ENCODE peak calls at places on chromosomes 6 and 20, in ten cellular contexts. L is choroid plexus epithelial cell; N is pancreas; Q is CD8-positive, alpha-beta memory T cell; Z is Caco-2; C is effector memory CD4-positive, alpha-beta T cell; A is prostate gland; J is AG04449; G is cardiac fibroblast; P is fibroblast of pulmonary artery. X is an unnamed sample.
A peak's percentile ranks its signal among the peaks of the same experiment; 100 is the strongest.

GRCh38 chr6:73579389-73579788 is 58.6 kb upstream of the EEF1A1 start:
- DNase-seq in Q (no peak), J (no peak), C (no peak), L (no peak), G (no peak), P (no peak), N (no peak), Z (no peak), A (no peak), X (no peak)

GRCh38 chr20:3614509-3614908 is 48.7 kb downstream of the GFRA4 start:
- DNase-seq in N (no peak), A (no peak), Z (no peak), J (no peak), C (no peak), G (no peak), L (peak; percentile 10), P (no peak), Q (no peak), X (no peak)

GRCh38 chr20:62356143-62356947 is 10.8 kb downstream of the LAMA5 start:
- DNase-seq in G (peak; percentile 41), P (no peak), Q (no peak), L (no peak), A (no peak), C (no peak), J (no peak), N (peak; percentile 32), Z (no peak), X (no peak)

GRCh38 chr6:155093430-155093829 is 98.3 kb downstream of the TIAM2 start:
- DNase-seq in L (peak; percentile 35), A (no peak), Q (no peak), P (no peak), J (no peak), N (no peak), C (peak; percentile 3), G (peak; percentile 30), Z (no peak), X (peak; percentile 22)

GRCh38 chr20:20466341-20466879 is 98.5 kb downstream of the INSM1 start:
- DNase-seq in Z (no peak), N (no peak), G (peak; percentile 95), C (no peak), Q (no peak), P (peak; percentile 76), L (peak; percentile 81), J (peak; percentile 41), A (no peak), X (no peak)

GRCh38 chr20:41154436-41155176 is 17.3 kb downstream of the PLCG1 start:
- DNase-seq in A (no peak), L (no peak), Z (no peak), P (no peak), G (no peak), J (no peak), N (no peak), Q (no peak), C (no peak), X (no peak)

GRCh38 chr6:27161946-27162603 is 85.4 kb upstream of the PRSS16 start:
- DNase-seq in P (peak; percentile 72), Z (no peak), G (peak; percentile 84), Q (no peak), A (no peak), L (peak; percentile 70), J (peak; percentile 38), N (no peak), C (no peak), X (no peak)

GRCh38 chr6:109296971-109297372 is 85.3 kb downstream of the CD164 start:
- DNase-seq in P (no peak), N (no peak), Z (no peak), A (no peak), Q (no peak), L (no peak), G (no peak), C (no peak), J (no peak), X (no peak)

GRCh38 chr20:57610261-57610952 is 9.8 kb downstream of the ZBP1 start:
- DNase-seq in N (no peak), G (no peak), A (no peak), P (no peak), J (no peak), Q (no peak), C (no peak), L (no peak), Z (peak; percentile 44), X (no peak)

GRCh38 chr6:158767714-158768113 is 51.5 kb downstream of the EZR start:
- DNase-seq in C (no peak), G (no peak), Q (no peak), J (no peak), Z (no peak), L (no peak), P (no peak), N (no peak), A (no peak), X (no peak)

GRCh38 chr20:33811763-33812672 is 870 bp downstream of the CHMP4B start:
- DNase-seq in G (peak; percentile 95), C (peak; percentile 24), Z (no peak), Q (peak; percentile 18), P (peak; percentile 82), N (no peak), A (peak; percentile 39), J (peak; percentile 61), L (peak; percentile 91), X (no peak)

DNA sequence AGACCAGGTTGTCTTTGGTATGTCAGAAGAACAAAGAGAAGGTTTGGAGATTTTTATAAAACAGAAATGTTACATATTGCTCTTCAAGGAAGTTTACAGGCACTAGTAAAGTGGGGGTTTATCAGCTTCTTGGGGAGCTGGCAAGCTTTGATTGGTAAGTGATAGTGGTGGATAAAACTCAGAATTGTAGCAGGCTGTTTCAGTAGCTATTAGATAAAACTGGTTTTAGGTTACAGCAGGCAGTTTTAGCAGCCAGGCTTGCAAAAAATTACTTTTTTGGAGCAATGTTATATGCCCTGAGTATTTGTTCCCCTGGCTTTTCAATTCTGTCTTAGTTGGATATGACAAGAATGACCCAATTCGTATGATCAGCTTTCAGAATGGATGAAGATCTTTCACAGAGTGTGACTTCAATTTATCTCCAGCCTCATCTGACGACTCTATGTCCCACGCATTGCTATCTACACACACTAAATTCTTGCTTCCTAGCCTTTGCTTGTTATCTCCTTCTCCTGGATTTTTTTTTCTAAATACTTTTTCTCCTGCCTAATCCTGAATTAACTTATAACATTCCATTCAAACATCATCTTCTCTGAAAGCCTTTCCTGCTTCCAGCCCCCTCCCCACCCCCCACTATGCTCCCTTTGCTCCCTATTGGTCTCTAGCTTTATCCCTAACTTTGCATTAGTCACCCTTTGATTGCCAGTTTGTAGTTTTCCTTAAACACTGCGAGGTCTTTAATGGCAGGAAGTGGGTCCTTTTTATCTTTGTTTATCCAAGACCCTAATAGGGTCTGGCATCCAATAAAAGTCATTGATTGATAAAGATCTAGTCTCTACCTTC is 1.0 kb upstream of the TOMM34 start:
- DNase-seq in G (no peak), Q (no peak), N (no peak), L (no peak), Z (peak; percentile 31), J (no peak), C (no peak), A (no peak), P (no peak), X (no peak)
- H3K4me3 ChIP-seq in G (no peak overlapping the region), Q (peak overlapping the region; percentile 72), N (no peak overlapping the region), L (no peak overlapping the region), Z (no peak overlapping the region), J (no peak overlapping the region), C (no peak overlapping the region), A (no peak overlapping the region), P (no peak overlapping the region), X (no peak overlapping the region)

DNA sequence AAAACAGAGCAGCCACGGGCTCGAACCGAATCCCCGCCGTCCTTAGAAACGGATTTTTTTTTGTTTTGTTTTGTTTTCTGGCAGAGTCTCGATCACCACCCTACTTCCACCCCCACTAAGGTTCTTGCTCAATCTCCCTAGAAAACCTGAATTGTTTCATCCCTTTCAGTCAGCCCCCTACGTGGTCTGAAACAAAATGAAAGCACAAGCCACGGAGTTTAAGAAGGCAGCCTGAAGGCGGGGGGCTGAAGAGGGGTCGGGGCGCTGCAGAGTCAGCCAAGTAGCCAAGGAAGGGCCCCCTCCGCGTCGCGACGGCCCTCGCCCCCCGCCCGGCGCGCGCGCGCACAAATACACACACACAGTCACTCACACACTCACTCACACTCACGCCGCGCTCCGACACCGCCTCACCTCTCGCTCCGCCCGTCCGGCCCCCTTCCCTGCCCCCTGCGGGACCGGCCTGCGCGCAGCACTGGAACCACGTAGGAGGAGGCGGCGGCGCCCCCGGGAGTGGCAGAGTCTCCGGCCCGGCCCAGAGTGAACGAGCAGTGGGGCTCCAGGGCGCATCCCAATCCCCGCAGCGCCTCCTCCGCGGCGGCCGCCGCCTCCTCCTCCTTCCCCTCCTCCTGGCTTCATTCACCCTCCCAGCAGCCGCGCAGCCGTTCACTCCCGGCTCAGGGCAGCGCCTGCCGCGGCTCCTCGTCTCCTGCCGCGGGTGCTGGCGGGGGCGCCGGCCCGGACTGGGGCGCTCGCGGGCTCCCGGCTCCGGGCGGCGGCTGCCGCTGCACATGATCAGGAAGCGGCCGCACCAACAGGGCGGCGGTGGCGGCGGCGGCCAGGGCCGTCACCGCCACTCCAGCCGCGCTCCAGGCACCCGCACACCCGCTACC is 1.4 kb downstream of the ATXN1 start:
- DNase-seq in A (peak; percentile 90), N (peak; percentile 88), Z (peak; percentile 76), P (peak; percentile 94), G (peak; percentile 91), C (peak; percentile 66), Q (peak; percentile 69), J (no peak), L (peak; percentile 94), X (peak; percentile 74)
- H3K4me3 ChIP-seq in A (peak overlapping the region; percentile 90), N (peak overlapping the region; percentile 89), Z (peak overlapping the region; percentile 75), P (peak overlapping the region; percentile 91), G (peak overlapping the region; percentile 67), C (peak overlapping the region; percentile 79), Q (peak overlapping the region; percentile 90), J (peak overlapping the region; percentile 77), L (peak overlapping the region; percentile 78), X (peak overlapping the region; percentile 62)

GRCh38 chr6:41941280-41942044 is at the start of gene CCND3:
- DNase-seq in Z (peak; percentile 90), G (peak; percentile 90), J (no peak), Q (peak; percentile 82), C (peak; percentile 71), L (peak; percentile 92), A (peak; percentile 83), N (peak; percentile 92), P (peak; percentile 91), X (peak; percentile 82)
- H3K4me3 ChIP-seq in Z (peak within 1 kb of the TSS; percentile 94), G (peak within 1 kb of the TSS; percentile 97), J (peak within 1 kb of the TSS; percentile 96), Q (peak within 1 kb of the TSS; percentile 84), C (peak within 1 kb of the TSS; percentile 94), L (peak within 1 kb of the TSS; percentile 84), A (peak within 1 kb of the TSS; percentile 58), N (peak within 1 kb of the TSS; percentile 75), P (peak within 1 kb of the TSS; percentile 93), X (peak within 1 kb of the TSS; percentile 51)

DNA sequence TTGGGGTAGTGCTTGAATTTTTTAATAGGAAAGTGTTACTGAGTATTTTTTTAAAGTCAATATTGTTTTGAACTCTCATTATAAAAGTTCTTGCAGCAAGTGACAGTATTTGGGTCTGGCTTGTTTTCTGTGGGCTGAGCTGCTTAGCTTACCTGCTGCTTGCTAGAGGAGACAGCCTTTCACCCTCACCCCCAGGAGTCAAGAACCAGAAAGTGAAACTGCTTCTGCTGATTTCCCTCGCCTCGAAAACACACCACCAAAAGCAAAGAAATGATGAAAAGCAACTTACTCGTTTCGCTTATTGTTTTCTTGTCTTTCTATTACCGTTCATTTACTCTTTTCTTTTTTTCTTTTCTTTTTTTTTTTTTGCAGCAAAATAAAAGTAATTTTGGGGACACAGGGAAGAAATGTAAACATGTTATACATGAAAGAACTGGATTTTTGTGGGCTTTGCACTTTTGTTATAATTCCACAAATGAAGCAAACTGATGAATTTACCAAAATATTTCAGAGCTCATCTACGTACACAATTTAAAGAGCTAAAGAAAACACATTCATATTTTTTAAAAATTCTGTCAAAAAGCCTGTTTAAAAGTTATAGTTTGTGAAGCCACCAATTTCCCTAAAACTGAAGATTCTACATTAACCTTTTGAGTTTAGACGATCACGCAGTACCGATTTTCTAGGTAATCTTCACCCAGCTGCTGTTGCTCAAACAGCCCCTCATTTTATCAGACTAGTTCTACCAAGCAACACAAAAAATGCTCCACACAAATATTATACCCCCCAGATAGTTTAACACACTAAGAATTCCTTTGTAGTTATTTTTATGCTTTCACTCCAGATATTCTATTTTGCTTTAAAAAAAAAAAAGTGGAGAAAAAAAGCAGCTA is 1.7 kb downstream of the SCML4 start:
- DNase-seq in C (peak; percentile 35), J (no peak), Z (no peak), Q (peak; percentile 40), L (peak; percentile 16), G (no peak), A (no peak), P (no peak), N (no peak), X (no peak)
- H3K4me3 ChIP-seq in C (peak overlapping the region; percentile 58), J (no peak overlapping the region), Z (no peak overlapping the region), Q (peak overlapping the region; percentile 68), L (no peak overlapping the region), G (no peak overlapping the region), A (no peak overlapping the region), P (no peak overlapping the region), N (no peak overlapping the region), X (peak overlapping the region; percentile 92)

X was measured in CD8-positive, alpha-beta T cell.